ENCODE peak calls at places on chromosomes 5 and 9, in eight cellular contexts. T, X, F, P, E, Q, O and Z are unnamed samples.
A peak's percentile ranks its signal among the peaks of the same experiment; 100 is the strongest.

GRCh38 chr5:32850792-32851191 is 139.7 kb downstream of the NPR3 start:
- DNase-seq in T (no peak), X (no peak), F (no peak), P (no peak), E (no peak), Q (no peak), O (no peak), Z (no peak)

GRCh38 chr5:82308416-82308815 is 30.3 kb upstream of the RPS23 start:
- DNase-seq in T (no peak), X (no peak), F (no peak), P (no peak), E (no peak), Q (no peak), O (no peak), Z (no peak)

GRCh38 chr5:146447734-146448380 is 724 bp downstream of the TCERG1 start:
- DNase-seq in T (peak; percentile 64), X (no peak), F (no peak), P (no peak), E (peak; percentile 44), Q (no peak), O (peak; percentile 76), Z (no peak)

GRCh38 chr9:120574473-120574872 is 5.5 kb downstream of the CDK5RAP2 start:
- DNase-seq in T (no peak), X (no peak), F (no peak), P (no peak), E (no peak), Q (no peak), O (no peak), Z (no peak)

GRCh38 chr5:68648944-68649874 is 433.7 kb downstream of the PIK3R1 start:
- DNase-seq in T (no peak), X (no peak), F (peak; percentile 45), P (peak; percentile 35), E (peak; percentile 91), Q (no peak), O (no peak), Z (no peak)

GRCh38 chr5:133319905-133320520 is 268.2 kb downstream of the HSPA4 start:
- DNase-seq in T (no peak), X (no peak), F (no peak), P (no peak), E (no peak), Q (peak; percentile 13), O (peak; percentile 42), Z (no peak)

GRCh38 chr9:33185406-33185805 is 18.3 kb upstream of the B4GALT1 start:
- DNase-seq in T (no peak), X (no peak), F (no peak), P (no peak), E (no peak), Q (no peak), O (no peak), Z (no peak)

GRCh38 chr5:139619861-139620260 is 28.3 kb upstream of the CXXC5 start:
- DNase-seq in T (no peak), X (no peak), F (no peak), P (no peak), E (no peak), Q (no peak), O (no peak), Z (no peak)

GRCh38 chr9:122346478-122347347 is 24.1 kb upstream of the PTGS1 start:
- DNase-seq in T (no peak), X (no peak), F (peak; percentile 39), P (peak; percentile 55), E (no peak), Q (peak; percentile 16), O (peak; percentile 17), Z (peak; percentile 66)

GRCh38 chr5:115284021-115284420 is 12.4 kb downstream of the CCDC112 start:
- DNase-seq in T (no peak), X (no peak), F (no peak), P (no peak), E (no peak), Q (no peak), O (no peak), Z (no peak)

GRCh38 chr9:117704024-117704575 is at the start of gene TLR4:
- DNase-seq in T (peak; percentile 85), X (peak; percentile 45), F (peak; percentile 39), P (peak; percentile 54), E (peak; percentile 79), Q (no peak), O (peak; percentile 4), Z (peak; percentile 90)

GRCh38 chr5:180156141-180156540 is 52.9 kb downstream of the RASGEF1C start:
- DNase-seq in T (no peak), X (no peak), F (no peak), P (peak; percentile 18), E (no peak), Q (no peak), O (no peak), Z (no peak)

GRCh38 chr5:148458036-148458888 is 74.5 kb downstream of the FBXO38 start:
- DNase-seq in T (no peak), X (no peak), F (no peak), P (no peak), E (no peak), Q (no peak), O (no peak), Z (no peak)

GRCh38 chr5:60883229-60883628 is 39.2 kb upstream of the ELOVL7 start:
- DNase-seq in T (peak; percentile 25), X (no peak), F (no peak), P (no peak), E (peak; percentile 4), Q (peak; percentile 36), O (peak; percentile 34), Z (peak; percentile 20)

GRCh38 chr5:147576646-147577535 is 67.0 kb upstream of the DPYSL3 start:
- DNase-seq in T (peak; percentile 46), X (no peak), F (peak; percentile 78), P (peak; percentile 54), E (peak; percentile 41), Q (peak; percentile 12), O (peak; percentile 53), Z (peak; percentile 54)

GRCh38 chr9:110058304-110058953 is 149.5 kb downstream of the C9orf152 start:
- DNase-seq in T (peak; percentile 58), X (no peak), F (no peak), P (peak; percentile 50), E (peak; percentile 61), Q (peak; percentile 62), O (peak; percentile 76), Z (peak; percentile 39)

GRCh38 chr5:62576570-62577172 is 1.9 kb upstream of the LRRC70 start:
- DNase-seq in T (no peak), X (no peak), F (no peak), P (no peak), E (no peak), Q (no peak), O (no peak), Z (no peak)

GRCh38 chr5:62582198-62582597 is 3.6 kb downstream of the LRRC70 start:
- DNase-seq in T (peak; percentile 27), X (no peak), F (no peak), P (no peak), E (no peak), Q (no peak), O (peak; percentile 33), Z (no peak)

GRCh38 chr5:62577488-62577887 is 1.1 kb upstream of the LRRC70 start:
- DNase-seq in T (no peak), X (no peak), F (no peak), P (no peak), E (no peak), Q (no peak), O (no peak), Z (no peak)

GRCh38 chr5:62578540-62578939 is at the start of gene LRRC70:
- DNase-seq in T (peak; percentile 38), X (no peak), F (no peak), P (no peak), E (peak; percentile 75), Q (no peak), O (no peak), Z (peak; percentile 94)

GRCh38 chr5:62579761-62580160 is 1.1 kb downstream of the LRRC70 start:
- DNase-seq in T (no peak), X (no peak), F (no peak), P (no peak), E (no peak), Q (no peak), O (no peak), Z (no peak)
- H3K4me3 ChIP-seq in T (no peak overlapping the region), X (no peak overlapping the region), F (no peak overlapping the region), P (no peak overlapping the region), E (no peak overlapping the region), Q (no peak overlapping the region), O (no peak overlapping the region), Z (no peak overlapping the region)

DNA sequence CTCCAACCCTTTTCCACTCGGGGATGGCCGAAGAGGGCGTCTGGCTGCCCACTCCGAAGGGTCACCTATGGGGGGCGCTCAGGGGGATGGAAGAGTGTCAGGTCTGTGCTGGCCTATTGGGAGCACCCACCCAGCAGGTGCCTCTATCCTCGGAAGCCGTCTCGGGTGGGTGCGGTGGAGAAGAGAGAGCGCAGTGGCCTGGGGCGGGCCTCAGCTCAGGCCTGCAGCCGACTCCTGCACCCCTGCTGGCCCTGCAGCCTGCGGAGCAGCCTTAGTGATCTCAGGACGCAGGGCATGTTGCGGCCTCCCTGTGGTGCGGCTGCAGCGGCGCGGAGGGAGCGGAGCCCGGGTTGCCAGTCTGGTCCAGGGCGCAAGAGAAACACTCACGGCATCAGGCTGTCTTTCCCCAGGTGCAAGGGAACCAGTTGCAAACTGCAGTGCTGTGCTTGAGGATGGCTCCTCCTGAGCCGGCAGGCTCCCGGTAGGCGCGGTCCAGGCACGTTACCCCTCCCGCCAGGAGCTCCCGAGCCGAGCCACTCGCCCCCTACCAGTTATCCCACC is 1.5 kb upstream of the IRX2 start:
- DNase-seq in T (no peak), X (no peak), F (no peak), P (peak; percentile 46), E (no peak), Q (no peak), O (peak; percentile 56), Z (no peak)
- H3K4me3 ChIP-seq in T (peak overlapping the region; percentile 58), X (no peak overlapping the region), F (no peak overlapping the region), P (peak overlapping the region; percentile 42), E (no peak overlapping the region), Q (no peak overlapping the region), O (peak overlapping the region; percentile 55), Z (peak overlapping the region; percentile 54)

GRCh38 chr9:5610491-5610890 is 18.4 kb upstream of the RIC1 start:
- DNase-seq in T (no peak), X (no peak), F (no peak), P (no peak), E (no peak), Q (no peak), O (no peak), Z (no peak)
- H3K4me3 ChIP-seq in T (no peak overlapping the region), X (no peak overlapping the region), F (no peak overlapping the region), P (no peak overlapping the region), E (no peak overlapping the region), Q (no peak overlapping the region), O (no peak overlapping the region), Z (no peak overlapping the region)

GRCh38 chr9:93280661-93281259 is 96.8 kb downstream of the WNK2 start:
- DNase-seq in T (no peak), X (no peak), F (no peak), P (no peak), E (no peak), Q (no peak), O (peak; percentile 22), Z (no peak)

GRCh38 chr9:93276973-93277372 is 93.0 kb downstream of the WNK2 start:
- DNase-seq in T (peak; percentile 4), X (no peak), F (no peak), P (peak; percentile 17), E (no peak), Q (no peak), O (no peak), Z (no peak)

DNA sequence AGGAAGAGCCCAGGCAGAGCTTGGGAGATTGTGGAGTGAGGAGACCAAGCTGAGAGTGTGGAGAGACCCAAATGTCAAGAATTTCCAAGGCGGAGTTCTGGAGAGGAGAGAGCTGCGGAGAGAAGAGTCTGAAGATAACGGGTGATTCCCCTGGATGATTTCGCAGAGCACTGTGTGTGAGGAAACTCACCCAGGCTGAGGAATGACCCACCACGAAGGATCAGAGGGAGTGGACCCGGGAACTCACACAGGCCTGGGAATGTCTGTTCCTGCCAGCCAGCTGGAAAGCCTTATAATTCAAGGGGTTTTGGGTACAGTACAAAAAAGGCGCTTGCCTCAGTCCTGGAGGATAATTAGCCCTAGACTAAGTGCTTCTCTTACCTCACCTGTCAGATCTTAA is 94.2 kb downstream of the WNK2 start:
- DNase-seq in T (no peak), X (no peak), F (no peak), P (no peak), E (no peak), Q (no peak), O (no peak), Z (peak; percentile 7)
- H3K4me3 ChIP-seq in T (no peak overlapping the region), X (no peak overlapping the region), F (no peak overlapping the region), P (no peak overlapping the region), E (no peak overlapping the region), Q (no peak overlapping the region), O (no peak overlapping the region), Z (no peak overlapping the region)